ENCODE peak calls at places on chromosomes 1 and 21, in six cellular contexts. One of them, this sample, is unnamed.

GRCh38 chr1:88061830-88062177 is 622.3 kb upstream of the PKN2 start:
- DNase-seq in body of pancreas: no peak
- DNase-seq in activated CD4-positive, alpha-beta T cell treated with anti-CD3 and anti-CD28 coated beads, Interleukin-2, amount 50 U/mL, for 24 hours: no peak
- DNase-seq in Kasumi-1: no peak
- DNase-seq in transverse colon: no peak
- DNase-seq in mammary epithelial cell: no peak
- DNase-seq in this sample: no peak

GRCh38 chr1:81231729-81232038 is 569.0 kb upstream of the ADGRL2 start:
- DNase-seq in body of pancreas: no peak
- DNase-seq in activated CD4-positive, alpha-beta T cell treated with anti-CD3 and anti-CD28 coated beads, Interleukin-2, amount 50 U/mL, for 24 hours: no peak
- DNase-seq in Kasumi-1: no peak
- DNase-seq in transverse colon: no peak
- DNase-seq in mammary epithelial cell: no peak
- DNase-seq in this sample: no peak

GRCh38 chr1:204873176-204873575 is 2.5 kb downstream of the NFASC start:
- DNase-seq in body of pancreas: no peak
- DNase-seq in activated CD4-positive, alpha-beta T cell treated with anti-CD3 and anti-CD28 coated beads, Interleukin-2, amount 50 U/mL, for 24 hours: no peak
- DNase-seq in Kasumi-1: no peak
- DNase-seq in transverse colon: no peak
- DNase-seq in mammary epithelial cell: no peak
- DNase-seq in this sample: no peak

GRCh38 chr1:209886219-209886536 is 51.8 kb upstream of the SYT14 start:
- DNase-seq in body of pancreas: no peak
- DNase-seq in activated CD4-positive, alpha-beta T cell treated with anti-CD3 and anti-CD28 coated beads, Interleukin-2, amount 50 U/mL, for 24 hours: no peak
- DNase-seq in Kasumi-1: no peak
- DNase-seq in transverse colon: no peak
- DNase-seq in mammary epithelial cell: no peak
- DNase-seq in this sample: no peak

GRCh38 chr1:91606546-91607078 is 106.0 kb downstream of the CDC7 start:
- DNase-seq in body of pancreas: no peak
- DNase-seq in activated CD4-positive, alpha-beta T cell treated with anti-CD3 and anti-CD28 coated beads, Interleukin-2, amount 50 U/mL, for 24 hours: no peak
- DNase-seq in Kasumi-1: no peak
- DNase-seq in transverse colon: no peak
- DNase-seq in mammary epithelial cell: no peak
- DNase-seq in this sample: no peak

GRCh38 chr1:173507205-173507846 is 30.2 kb downstream of the PRDX6 start:
- DNase-seq in body of pancreas: no peak
- DNase-seq in activated CD4-positive, alpha-beta T cell treated with anti-CD3 and anti-CD28 coated beads, Interleukin-2, amount 50 U/mL, for 24 hours: no peak
- DNase-seq in Kasumi-1: no peak
- DNase-seq in transverse colon: no peak
- DNase-seq in mammary epithelial cell: peak; percentile 88
- DNase-seq in this sample: no peak

GRCh38 chr1:108704501-108704900 is 8.2 kb upstream of the FNDC7 start:
- DNase-seq in body of pancreas: no peak
- DNase-seq in activated CD4-positive, alpha-beta T cell treated with anti-CD3 and anti-CD28 coated beads, Interleukin-2, amount 50 U/mL, for 24 hours: no peak
- DNase-seq in Kasumi-1: no peak
- DNase-seq in transverse colon: no peak
- DNase-seq in mammary epithelial cell: peak; percentile 76
- DNase-seq in this sample: no peak

GRCh38 chr21:29257701-29258100 is 41.0 kb upstream of the BACH1 start:
- DNase-seq in body of pancreas: no peak
- DNase-seq in activated CD4-positive, alpha-beta T cell treated with anti-CD3 and anti-CD28 coated beads, Interleukin-2, amount 50 U/mL, for 24 hours: no peak
- DNase-seq in Kasumi-1: no peak
- DNase-seq in transverse colon: no peak
- DNase-seq in mammary epithelial cell: peak; percentile 32
- DNase-seq in this sample: no peak

GRCh38 chr1:92910081-92910480 is 51.2 kb downstream of the DIPK1A start:
- DNase-seq in body of pancreas: no peak
- DNase-seq in activated CD4-positive, alpha-beta T cell treated with anti-CD3 and anti-CD28 coated beads, Interleukin-2, amount 50 U/mL, for 24 hours: no peak
- DNase-seq in Kasumi-1: no peak
- DNase-seq in transverse colon: no peak
- DNase-seq in mammary epithelial cell: peak; percentile 75
- DNase-seq in this sample: no peak

GRCh38 chr1:32933742-32934322 is 30.8 kb downstream of the RNF19B start:
- DNase-seq in body of pancreas: peak; percentile 56
- DNase-seq in activated CD4-positive, alpha-beta T cell treated with anti-CD3 and anti-CD28 coated beads, Interleukin-2, amount 50 U/mL, for 24 hours: no peak
- DNase-seq in Kasumi-1: no peak
- DNase-seq in transverse colon: peak; percentile 77
- DNase-seq in mammary epithelial cell: peak; percentile 80
- DNase-seq in this sample: no peak

GRCh38 chr1:181221078-181221477 is 132.6 kb downstream of the IER5 start:
- DNase-seq in body of pancreas: no peak
- DNase-seq in activated CD4-positive, alpha-beta T cell treated with anti-CD3 and anti-CD28 coated beads, Interleukin-2, amount 50 U/mL, for 24 hours: no peak
- DNase-seq in Kasumi-1: no peak
- DNase-seq in transverse colon: no peak
- DNase-seq in mammary epithelial cell: no peak
- DNase-seq in this sample: no peak

GRCh38 chr1:215406927-215407326 is 160.2 kb upstream of the KCTD3 start:
- DNase-seq in body of pancreas: no peak
- DNase-seq in activated CD4-positive, alpha-beta T cell treated with anti-CD3 and anti-CD28 coated beads, Interleukin-2, amount 50 U/mL, for 24 hours: no peak
- DNase-seq in Kasumi-1: no peak
- DNase-seq in transverse colon: no peak
- DNase-seq in mammary epithelial cell: no peak
- DNase-seq in this sample: no peak

GRCh38 chr1:208177656-208178055 is 66.5 kb downstream of the PLXNA2 start:
- DNase-seq in body of pancreas: no peak
- DNase-seq in activated CD4-positive, alpha-beta T cell treated with anti-CD3 and anti-CD28 coated beads, Interleukin-2, amount 50 U/mL, for 24 hours: no peak
- DNase-seq in Kasumi-1: no peak
- DNase-seq in transverse colon: peak; percentile 79
- DNase-seq in mammary epithelial cell: peak; percentile 36
- DNase-seq in this sample: no peak

GRCh38 chr21:43902441-43902840 is 37.4 kb downstream of the AGPAT3 start:
- DNase-seq in body of pancreas: no peak
- DNase-seq in activated CD4-positive, alpha-beta T cell treated with anti-CD3 and anti-CD28 coated beads, Interleukin-2, amount 50 U/mL, for 24 hours: no peak
- DNase-seq in Kasumi-1: no peak
- DNase-seq in transverse colon: no peak
- DNase-seq in mammary epithelial cell: no peak
- DNase-seq in this sample: no peak

GRCh38 chr1:228005511-228006033 is 1.2 kb upstream of the WNT3A start:
- DNase-seq in body of pancreas: no peak
- DNase-seq in activated CD4-positive, alpha-beta T cell treated with anti-CD3 and anti-CD28 coated beads, Interleukin-2, amount 50 U/mL, for 24 hours: no peak
- DNase-seq in Kasumi-1: no peak
- DNase-seq in transverse colon: no peak
- DNase-seq in mammary epithelial cell: no peak
- DNase-seq in this sample: no peak

GRCh38 chr1:29725262-29725661 is 488.9 kb downstream of the PTPRU start:
- DNase-seq in body of pancreas: no peak
- DNase-seq in activated CD4-positive, alpha-beta T cell treated with anti-CD3 and anti-CD28 coated beads, Interleukin-2, amount 50 U/mL, for 24 hours: no peak
- DNase-seq in Kasumi-1: no peak
- DNase-seq in transverse colon: no peak
- DNase-seq in mammary epithelial cell: no peak
- DNase-seq in this sample: no peak

GRCh38 chr1:244137725-244138124 is 86.6 kb downstream of the ZBTB18 start:
- DNase-seq in body of pancreas: no peak
- DNase-seq in activated CD4-positive, alpha-beta T cell treated with anti-CD3 and anti-CD28 coated beads, Interleukin-2, amount 50 U/mL, for 24 hours: no peak
- DNase-seq in Kasumi-1: no peak
- DNase-seq in transverse colon: no peak
- DNase-seq in mammary epithelial cell: no peak
- DNase-seq in this sample: no peak

This sample was measured in omental fat pad.